ENCODE peak calls at places on chromosomes 12 and 14, in ten cellular contexts. R, B, E, Y, A, T, I, U, X and H are unnamed samples.
A peak's percentile ranks its signal among the peaks of the same experiment; 100 is the strongest.

GRCh38 chr12:85277900-85278597 is 2.0 kb upstream of the ALX1 start:
- DNase-seq in R (no peak), B (peak; percentile 48), E (no peak), Y (no peak), A (no peak), T (no peak), I (no peak), U (no peak), X (no peak), H (no peak)

GRCh38 chr14:52175982-52176502 is 91.5 kb upstream of the PTGDR start:
- DNase-seq in R (no peak), B (no peak), E (no peak), Y (no peak), A (no peak), T (no peak), I (no peak), U (no peak), X (no peak), H (no peak)

GRCh38 chr14:32507029-32507984 is 178.2 kb downstream of the AKAP6 start:
- DNase-seq in R (peak; percentile 78), B (no peak), E (peak; percentile 93), Y (no peak), A (peak; percentile 68), T (peak; percentile 71), I (no peak), U (no peak), X (peak; percentile 75), H (no peak)

GRCh38 chr12:51886021-51886710 is 1.7 kb upstream of the ANKRD33 start:
- DNase-seq in R (peak; percentile 93), B (no peak), E (peak; percentile 97), Y (no peak), A (peak; percentile 86), T (peak; percentile 83), I (no peak), U (peak; percentile 81), X (peak; percentile 98), H (no peak)

GRCh38 chr14:68628605-68629310 is 164.1 kb downstream of the ZFP36L1 start:
- DNase-seq in R (no peak), B (peak; percentile 38), E (no peak), Y (no peak), A (no peak), T (peak; percentile 38), I (no peak), U (no peak), X (no peak), H (no peak)

GRCh38 chr12:988616-989015 is 2.4 kb upstream of the ERC1 start:
- DNase-seq in R (peak; percentile 16), B (no peak), E (peak; percentile 18), Y (no peak), A (no peak), T (no peak), I (no peak), U (no peak), X (no peak), H (no peak)

GRCh38 chr14:58492044-58492443 is 64.5 kb downstream of the KIAA0586 start:
- DNase-seq in R (no peak), B (no peak), E (no peak), Y (no peak), A (no peak), T (no peak), I (no peak), U (no peak), X (no peak), H (no peak)

GRCh38 chr12:131287938-131288797 is 334.5 kb downstream of the ADGRD1 start:
- DNase-seq in R (no peak), B (peak; percentile 31), E (no peak), Y (no peak), A (no peak), T (no peak), I (no peak), U (no peak), X (no peak), H (peak; percentile 15)

GRCh38 chr12:111692575-111693210 is 6.8 kb downstream of the ACAD10 start:
- DNase-seq in R (peak; percentile 13), B (no peak), E (peak; percentile 66), Y (no peak), A (no peak), T (peak; percentile 29), I (no peak), U (no peak), X (peak; percentile 14), H (no peak)

GRCh38 chr14:87794566-87794965 is 198.4 kb downstream of the GALC start:
- DNase-seq in R (no peak), B (no peak), E (no peak), Y (no peak), A (no peak), T (no peak), I (no peak), U (no peak), X (no peak), H (no peak)

GRCh38 chr12:28240853-28241252 is 50.6 kb downstream of the CCDC91 start:
- DNase-seq in R (no peak), B (no peak), E (no peak), Y (no peak), A (no peak), T (no peak), I (no peak), U (no peak), X (no peak), H (no peak)

GRCh38 chr14:103528512-103529382 is at the start of gene TRMT61A:
- DNase-seq in R (peak; percentile 92), B (peak; percentile 94), E (peak; percentile 94), Y (peak; percentile 96), A (peak; percentile 51), T (peak; percentile 85), I (peak; percentile 93), U (peak; percentile 78), X (peak; percentile 98), H (peak; percentile 83)

GRCh38 chr14:69183735-69184134 is 7.6 kb upstream of the EXD2 start:
- DNase-seq in R (no peak), B (no peak), E (no peak), Y (no peak), A (no peak), T (no peak), I (no peak), U (no peak), X (no peak), H (no peak)

GRCh38 chr12:76329163-76329562 is 19.1 kb downstream of the BBS10 start:
- DNase-seq in R (peak; percentile 95), B (no peak), E (peak; percentile 81), Y (no peak), A (peak; percentile 85), T (peak; percentile 83), I (no peak), U (no peak), X (peak; percentile 88), H (no peak)

GRCh38 chr12:7016958-7017571 is 1.2 kb downstream of the LPCAT3 start:
- DNase-seq in R (no peak), B (no peak), E (no peak), Y (no peak), A (no peak), T (no peak), I (no peak), U (no peak), X (no peak), H (no peak)

GRCh38 chr14:76761849-76762616 is 765 bp downstream of the VASH1 start:
- DNase-seq in R (no peak), B (peak; percentile 76), E (peak; percentile 26), Y (no peak), A (no peak), T (no peak), I (no peak), U (no peak), X (no peak), H (no peak)

GRCh38 chr12:4615667-4616066 is 33.2 kb downstream of the AKAP3 start:
- DNase-seq in R (no peak), B (no peak), E (no peak), Y (no peak), A (no peak), T (no peak), I (no peak), U (no peak), X (no peak), H (no peak)

GRCh38 chr14:92596328-92596943 is 82.9 kb downstream of the RIN3 start:
- DNase-seq in R (no peak), B (no peak), E (no peak), Y (no peak), A (no peak), T (no peak), I (peak; percentile 18), U (no peak), X (no peak), H (no peak)

GRCh38 chr12:7282844-7283243 is 21.0 kb upstream of the ACSM4 start:
- DNase-seq in R (no peak), B (no peak), E (no peak), Y (no peak), A (no peak), T (no peak), I (no peak), U (no peak), X (no peak), H (no peak)

GRCh38 chr14:96479435-96480146 is 22.6 kb upstream of the PAPOLA start:
- DNase-seq in R (no peak), B (no peak), E (no peak), Y (no peak), A (no peak), T (no peak), I (no peak), U (no peak), X (no peak), H (no peak)

GRCh38 chr14:92531151-92531873 is 17.7 kb downstream of the RIN3 start:
- DNase-seq in R (no peak), B (no peak), E (no peak), Y (no peak), A (no peak), T (no peak), I (no peak), U (no peak), X (no peak), H (peak; percentile 76)

GRCh38 chr12:120687570-120688289 is 781 bp downstream of the MLEC start:
- DNase-seq in R (peak; percentile 34), B (peak; percentile 78), E (peak; percentile 81), Y (no peak), A (no peak), T (peak; percentile 37), I (no peak), U (no peak), X (peak; percentile 18), H (peak; percentile 41)

GRCh38 chr14:105168496-105168978 is at the start of gene JAG2:
- DNase-seq in R (peak; percentile 22), B (peak; percentile 85), E (peak; percentile 33), Y (peak; percentile 70), A (no peak), T (peak; percentile 61), I (peak; percentile 90), U (no peak), X (no peak), H (peak; percentile 70)

GRCh38 chr12:121786441-121786825 is 7.1 kb downstream of the RHOF start:
- DNase-seq in R (peak; percentile 94), B (no peak), E (peak; percentile 96), Y (no peak), A (no peak), T (peak; percentile 100), I (no peak), U (no peak), X (peak; percentile 80), H (no peak)

GRCh38 chr12:82835217-82835616 is 148.5 kb downstream of the TMTC2 start:
- DNase-seq in R (no peak), B (no peak), E (peak; percentile 79), Y (no peak), A (peak; percentile 9), T (peak; percentile 78), I (no peak), U (no peak), X (peak; percentile 62), H (no peak)

GRCh38 chr14:71321556-71322315 is 414.5 kb downstream of the PCNX1 start:
- DNase-seq in R (peak; percentile 60), B (no peak), E (peak; percentile 84), Y (no peak), A (no peak), T (peak; percentile 94), I (peak; percentile 66), U (peak; percentile 4), X (no peak), H (no peak)

GRCh38 chr12:127507336-127507735 is 759.6 kb upstream of the TMEM132C start:
- DNase-seq in R (no peak), B (no peak), E (no peak), Y (no peak), A (no peak), T (no peak), I (no peak), U (no peak), X (no peak), H (no peak)

GRCh38 chr14:62029569-62029924 is 267.3 kb downstream of the SNAPC1 start:
- DNase-seq in R (no peak), B (no peak), E (no peak), Y (no peak), A (no peak), T (no peak), I (no peak), U (no peak), X (no peak), H (no peak)